ENCODE peak calls at places on chromosomes 4 and X, in five cellular contexts. S, C, V, K and X are unnamed samples. For H3K27me3, the result is how much of the 10 kb centered on the place peaks cover.

GRCh38 chrX:115344885-115345653 is 55.6 kb downstream of the LUZP4 start:
- DNase-seq in S (no peak), C (peak), V (peak), K (peak), X (peak)

GRCh38 chrX:123665197-123665596 is 67.7 kb downstream of the THOC2 start:
- DNase-seq in S (no peak), C (no peak), V (no peak), K (peak), X (peak)

GRCh38 chr4:67204441-67204840 is 340.9 kb downstream of the CENPC start:
- DNase-seq in S (no peak), C (no peak), V (no peak), K (peak), X (no peak)

GRCh38 chrX:120752431-120753128 is 122.7 kb upstream of the C1GALT1C1 start:
- DNase-seq in S (peak), C (no peak), V (no peak), K (no peak), X (no peak)

GRCh38 chrX:31251336-31251735 is 179.5 kb upstream of the FTHL17 start:
- DNase-seq in S (no peak), C (no peak), V (no peak), K (no peak), X (peak)

GRCh38 chr4:169158046-169158445 is 112.7 kb downstream of the SH3RF1 start:
- DNase-seq in S (no peak), C (no peak), V (no peak), K (no peak), X (no peak)

GRCh38 chr4:114180481-114180880 is 201.0 kb upstream of the ARSJ start:
- DNase-seq in S (peak), C (peak), V (peak), K (peak), X (peak)

GRCh38 chr4:123403205-123403604 is 6.6 kb downstream of the SPRY1 start:
- DNase-seq in S (no peak), C (no peak), V (no peak), K (peak), X (peak)

GRCh38 chr4:168434993-168435392 is 45.3 kb downstream of the DDX60L start:
- DNase-seq in S (no peak), C (no peak), V (no peak), K (no peak), X (no peak)

GRCh38 chrX:111254896-111255693 is 15.2 kb downstream of the CAPN6 start:
- DNase-seq in S (no peak), C (no peak), V (no peak), K (peak), X (no peak)

GRCh38 chrX:141815904-141816303 is 22.2 kb upstream of the MAGEC3 start:
- DNase-seq in S (no peak), C (no peak), V (no peak), K (no peak), X (no peak)

GRCh38 chrX:119654112-119654531 is 38.8 kb downstream of the SEPTIN6 start:
- DNase-seq in S (peak), C (no peak), V (peak), K (peak), X (peak)

GRCh38 chrX:105210258-105210657 is 10.2 kb downstream of the TEX13A start:
- DNase-seq in S (no peak), C (no peak), V (no peak), K (no peak), X (no peak)

GRCh38 chr4:101818362-101818761 is 27.8 kb downstream of the BANK1 start:
- DNase-seq in S (no peak), C (no peak), V (no peak), K (peak), X (no peak)

GRCh38 chr4:4673070-4673469 is 131.2 kb upstream of the STX18 start:
- DNase-seq in S (peak), C (peak), V (peak), K (peak), X (peak)

GRCh38 chr4:39357002-39357401 is 9.2 kb downstream of the RFC1 start:
- DNase-seq in S (no peak), C (no peak), V (no peak), K (no peak), X (no peak)

GRCh38 chr4:176393306-176394013 is 73.7 kb downstream of the SPCS3 start:
- DNase-seq in S (no peak), C (no peak), V (peak), K (no peak), X (peak)

GRCh38 chrX:130669233-130669632 is 233.8 kb downstream of the ENOX2 start:
- DNase-seq in S (no peak), C (no peak), V (no peak), K (peak), X (peak)

GRCh38 chrX:105323951-105324350 is 103.5 kb upstream of the TEX13A start:
- DNase-seq in S (no peak), C (no peak), V (no peak), K (peak), X (peak)

GRCh38 chr4:5893013-5893580 is at the start of gene CRMP1:
- DNase-seq in S (no peak), C (no peak), V (peak), K (no peak), X (no peak)

GRCh38 chrX:121308276-121308805 is 260.9 kb downstream of the GLUD2 start:
- DNase-seq in S (peak), C (no peak), V (peak), K (peak), X (no peak)

GRCh38 chr4:6125103-6125651 is 75.2 kb downstream of the JAKMIP1 start:
- DNase-seq in S (no peak), C (no peak), V (peak), K (no peak), X (no peak)

GRCh38 chr4:27003602-27004238 is 143.1 kb downstream of the STIM2 start:
- DNase-seq in S (no peak), C (no peak), V (no peak), K (peak), X (peak)

GRCh38 chr4:87543835-87544461 is 14.8 kb upstream of the SPARCL1 start:
- DNase-seq in S (no peak), C (no peak), V (no peak), K (peak), X (peak)

GRCh38 chr4:7391637-7392437 is 42.9 kb downstream of the PSAPL1 start:
- DNase-seq in S (no peak), C (no peak), V (peak), K (no peak), X (no peak)

GRCh38 chr4:132417220-132417619 is 731.9 kb upstream of the PCDH10 start:
- DNase-seq in S (no peak), C (no peak), V (no peak), K (no peak), X (no peak)

GRCh38 chrX:109667986-109668385 is 43.0 kb upstream of the KCNE5 start:
- DNase-seq in S (no peak), C (no peak), V (no peak), K (no peak), X (no peak)

GRCh38 chrX:16436348-16437188 is 213.4 kb upstream of the S100G start:
- DNase-seq in S (peak), C (peak), V (peak), K (peak), X (peak)

GRCh38 chrX:3177851-3178250 is 136.6 kb downstream of the ARSF start:
- DNase-seq in S (no peak), C (no peak), V (no peak), K (no peak), X (peak)

GRCh38 chr4:170090667-170091052 is 904 bp upstream of the AADAT start:
- DNase-seq in S (no peak), C (no peak), V (no peak), K (peak), X (no peak)

GRCh38 chr4:124060261-124060918 is 652.1 kb downstream of the ANKRD50 start:
- DNase-seq in S (peak), C (no peak), V (no peak), K (peak), X (peak)

GRCh38 chr4:165055601-165056000 is 1.9 kb downstream of the TRIM75 start:
- DNase-seq in S (no peak), C (no peak), V (no peak), K (no peak), X (no peak)

GRCh38 chr4:165058676-165059075 is 5.0 kb downstream of the TRIM75 start:
- DNase-seq in S (no peak), C (no peak), V (no peak), K (no peak), X (no peak)

GRCh38 chr4:165060938-165061337 is 7.3 kb downstream of the TRIM75 start:
- DNase-seq in S (no peak), C (no peak), V (no peak), K (no peak), X (no peak)
- H3K4me2 ChIP-seq in S (no peak), C (no peak), V (no peak), K (no peak), X (no peak)

GRCh38 chr4:8587469-8588195 is 4.9 kb upstream of the CPZ start:
- DNase-seq in S (no peak), C (no peak), V (no peak), K (no peak), X (no peak)
- H3K27me3 ChIP-seq in S (under half), C (under half), V (under half), K (half or more), X (under half)

DNA sequence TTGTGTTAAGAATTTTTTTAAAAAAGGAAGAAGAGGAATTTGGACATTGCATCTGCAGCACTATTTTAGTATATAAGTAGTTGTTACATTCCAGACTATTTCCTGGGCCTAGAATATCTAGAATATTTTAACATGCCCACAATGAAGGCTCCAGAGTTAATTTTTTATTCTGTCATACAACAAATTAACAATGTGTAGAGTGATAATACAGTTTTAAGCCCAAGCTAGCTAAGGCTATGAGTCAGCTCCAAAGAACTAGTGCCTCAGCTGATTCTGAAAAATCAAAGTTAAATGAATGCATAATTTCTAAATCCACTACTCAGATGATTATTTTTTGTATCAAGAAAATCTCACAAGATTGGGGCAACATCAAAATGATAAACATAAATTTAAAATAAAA is 231.4 kb downstream of the PRDM5 start:
- DNase-seq in S (no peak), C (no peak), V (no peak), K (peak), X (no peak)
- H3K4me2 ChIP-seq in S (no peak), C (no peak), V (no peak), K (no peak), X (no peak)

DNA sequence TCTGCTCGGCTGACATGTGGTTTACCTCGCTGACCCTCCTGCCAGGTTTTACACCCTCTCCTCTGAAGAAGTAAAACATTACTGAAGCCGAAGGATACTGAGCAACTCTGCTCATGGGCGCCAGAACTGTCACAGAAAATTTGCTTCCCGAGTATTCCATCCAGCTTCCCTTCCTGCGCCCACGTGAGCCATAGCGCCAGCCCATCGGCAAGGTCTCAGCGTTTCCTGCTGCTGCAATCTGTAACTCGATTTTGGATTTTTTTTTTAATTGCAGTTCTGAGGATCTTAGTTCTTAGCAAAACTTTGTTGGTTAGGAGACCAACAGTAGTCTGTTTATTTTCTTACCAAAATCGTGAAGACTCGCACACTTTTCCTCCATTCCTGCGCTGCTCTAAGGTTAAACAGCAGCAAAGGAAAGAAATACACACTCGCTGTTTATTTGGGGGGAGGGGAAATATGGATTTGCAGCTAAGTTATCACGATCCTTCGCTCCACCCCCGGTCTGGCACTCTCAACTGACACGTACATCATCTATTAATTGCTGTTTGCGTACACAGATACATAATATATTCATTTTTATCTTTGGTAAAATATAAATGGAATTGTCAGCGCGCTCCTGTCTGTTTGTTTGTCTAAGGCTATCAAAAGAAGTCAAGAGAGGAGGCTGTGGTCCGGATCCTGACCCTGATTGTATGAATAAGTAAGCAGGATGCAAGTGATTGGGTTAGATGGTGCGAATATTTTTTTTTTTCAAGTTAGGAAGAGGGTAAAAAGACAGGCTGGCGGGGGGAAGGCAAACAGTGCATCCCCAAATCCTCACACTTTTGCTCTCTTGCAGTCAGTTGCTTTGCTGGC is at the start of gene TLL1:
- DNase-seq in S (no peak), C (no peak), V (peak), K (peak), X (peak)
- H3K27me3 ChIP-seq in S (under half), C (under half), V (under half), K (under half), X (under half)

GRCh38 chrX:7085879-7086278 is 61.6 kb upstream of the STS start:
- DNase-seq in S (no peak), C (no peak), V (no peak), K (no peak), X (no peak)
- H3K4me2 ChIP-seq in S (peak), C (no peak), V (no peak), K (no peak), X (no peak)

DNA sequence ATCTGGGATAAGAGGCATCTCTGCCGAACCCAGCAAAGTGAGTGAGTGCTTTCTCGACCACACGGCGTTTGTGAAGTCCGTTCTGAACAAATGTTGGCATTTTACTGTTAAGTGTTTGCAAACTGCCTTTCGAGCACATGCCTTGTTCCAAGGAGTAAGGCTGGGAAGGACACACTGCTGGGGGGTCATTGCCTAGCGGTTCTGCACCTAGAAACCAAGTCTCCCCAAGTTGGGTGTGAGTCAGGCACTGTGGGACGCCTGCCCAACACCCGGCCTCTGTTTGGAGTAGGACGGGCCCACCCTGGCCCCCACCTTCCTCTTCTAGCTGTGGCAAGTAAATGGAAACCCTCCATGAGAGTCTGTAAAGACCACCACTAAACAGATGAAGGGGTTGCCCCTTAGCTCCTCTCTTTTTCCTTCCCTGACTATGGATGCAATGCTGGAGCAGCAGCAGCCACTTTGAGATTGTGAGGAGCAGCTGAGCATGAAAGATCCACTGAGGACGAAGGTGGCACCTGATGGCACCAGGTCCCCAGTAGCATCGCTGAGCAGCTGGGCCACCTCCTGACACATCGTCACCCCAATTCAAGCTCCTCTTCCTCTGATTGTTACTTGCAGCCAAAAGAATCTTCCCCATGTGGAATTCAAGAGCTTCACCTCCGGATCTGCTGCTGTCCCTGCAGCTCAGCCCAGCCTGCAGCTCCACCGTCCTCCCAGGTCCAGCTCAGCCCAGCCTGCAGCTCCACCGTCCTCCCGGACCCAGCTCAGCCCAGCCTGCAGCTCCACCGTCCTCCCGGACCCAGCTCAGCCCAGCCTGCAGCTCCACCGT is 6.3 kb downstream of the CPLX1 start:
- DNase-seq in S (no peak), C (no peak), V (no peak), K (no peak), X (no peak)
- H3K27me3 ChIP-seq in S (under half), C (under half), V (under half), K (under half), X (under half)

GRCh38 chrX:68574240-68574639 is 73.2 kb upstream of the STARD8 start:
- DNase-seq in S (no peak), C (no peak), V (no peak), K (no peak), X (no peak)
- H3K4me2 ChIP-seq in S (no peak), C (no peak), V (no peak), K (no peak), X (no peak)

GRCh38 chrX:134235236-134235635 is 1.7 kb upstream of the CCDC160 start:
- DNase-seq in S (no peak), C (no peak), V (no peak), K (no peak), X (no peak)
- H3K27me3 ChIP-seq in S (under half), C (under half), V (under half), K (under half), X (under half)

DNA sequence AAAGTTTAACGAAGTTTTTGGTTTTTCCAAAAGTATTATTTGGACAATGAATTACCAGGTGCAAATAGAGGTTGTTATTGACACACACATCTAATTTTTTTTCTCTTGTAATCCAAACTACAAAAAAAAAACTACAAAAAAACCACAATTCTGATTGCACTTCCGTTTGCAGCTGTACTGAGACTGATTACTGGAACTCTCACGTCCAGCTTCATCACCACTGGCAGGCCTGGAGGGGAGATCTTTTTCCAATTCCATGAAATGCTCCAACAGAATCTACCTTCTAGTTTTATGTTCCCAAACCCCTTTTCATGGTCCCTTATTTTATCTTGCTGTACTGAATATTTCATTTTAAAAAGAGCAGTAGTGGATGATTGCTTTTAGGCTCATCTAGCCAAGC is 1118.3 kb downstream of the C4orf33 start:
- DNase-seq in S (peak), C (no peak), V (no peak), K (no peak), X (no peak)
- H3K4me2 ChIP-seq in S (peak), C (no peak), V (no peak), K (no peak), X (no peak)

GRCh38 chr4:16082038-16082423 is 1.8 kb downstream of the PROM1 start:
- DNase-seq in S (no peak), C (no peak), V (no peak), K (no peak), X (no peak)
- H3K27me3 ChIP-seq in S (under half), C (under half), V (under half), K (half or more), X (under half)